ENCODE peak calls at places on chromosome 12, in six cellular contexts. G is lower lobe of right lung, M is neural progenitor cell, H is brain microvascular endothelial cell, J is esophagus squamous epithelium, R is choroid plexus epithelial cell. I is an unnamed sample.

GRCh38 chr12:50725011-50725899 is 38.6 kb upstream of the ATF1 start:
- DNase-seq in H (no peak), G (no peak), M (no peak), J (no peak), R (peak), I (peak)

GRCh38 chr12:92546826-92547348 is 155.9 kb upstream of the PLEKHG7 start:
- DNase-seq in J (no peak), G (no peak), H (no peak), R (no peak), M (no peak), I (no peak)

GRCh38 chr12:63922446-63922845 is 77.9 kb downstream of the SRGAP1 start:
- DNase-seq in G (no peak), M (no peak), H (peak), R (peak), J (no peak), I (peak)

GRCh38 chr12:117047810-117048584 is 51.2 kb downstream of the TESC start:
- DNase-seq in G (no peak), R (peak), H (peak), J (no peak), M (no peak), I (no peak)

GRCh38 chr12:113172185-113172584 is 13.1 kb downstream of the DDX54 start:
- DNase-seq in H (no peak), M (no peak), R (no peak), J (no peak), G (no peak), I (no peak)

GRCh38 chr12:54014315-54015209 is 5.8 kb downstream of the HOXC8 start:
- DNase-seq in R (no peak), G (no peak), J (no peak), H (no peak), M (no peak), I (no peak)

GRCh38 chr12:33649992-33650391 is 210.4 kb upstream of the SYT10 start:
- DNase-seq in H (no peak), M (no peak), J (no peak), G (no peak), R (no peak), I (no peak)

GRCh38 chr12:89085421-89085820 is 266.9 kb downstream of the DUSP6 start:
- DNase-seq in G (no peak), R (no peak), J (no peak), M (no peak), H (peak), I (no peak)

GRCh38 chr12:132476421-132476820 is 13.5 kb upstream of the FBRSL1 start:
- DNase-seq in G (no peak), R (no peak), J (no peak), M (no peak), H (no peak), I (no peak)

GRCh38 chr12:41188058-41188840 is at the start of gene PDZRN4:
- DNase-seq in J (no peak), R (no peak), H (no peak), G (peak), M (peak), I (no peak)

GRCh38 chr12:28172434-28173030 is 17.7 kb upstream of the CCDC91 start:
- DNase-seq in J (no peak), G (no peak), M (peak), H (peak), R (peak), I (no peak)

GRCh38 chr12:59041241-59042121 is 121.2 kb upstream of the LRIG3 start:
- DNase-seq in H (peak), R (peak), G (no peak), M (no peak), J (no peak), I (peak)

GRCh38 chr12:45634273-45634917 is 95.1 kb upstream of the ARID2 start:
- DNase-seq in H (no peak), G (no peak), J (no peak), M (peak), R (no peak), I (no peak)

GRCh38 chr12:108784270-108784669 is 53.0 kb upstream of the CORO1C start:
- DNase-seq in G (peak), R (peak), H (no peak), J (no peak), M (peak), I (no peak)

GRCh38 chr12:104747956-104748355 is 210.1 kb downstream of the SLC41A2 start:
- DNase-seq in M (no peak), J (no peak), G (no peak), R (no peak), H (no peak), I (no peak)

GRCh38 chr12:67943295-67943892 is 45.9 kb upstream of the IFNG-AS1 start:
- DNase-seq in G (no peak), H (peak), R (peak), J (no peak), M (peak), I (peak)

GRCh38 chr12:12376636-12377448 is 20.0 kb downstream of the BORCS5 start:
- DNase-seq in R (peak), H (peak), M (peak), G (no peak), J (no peak), I (no peak)

GRCh38 chr12:100859063-100859627 is 64.6 kb downstream of the ANO4 start:
- DNase-seq in M (no peak), R (no peak), H (no peak), G (no peak), J (no peak), I (no peak)

GRCh38 chr12:27048822-27049752 is 26.7 kb downstream of the MED21 start:
- DNase-seq in G (no peak), H (peak), M (no peak), R (peak), J (no peak), I (no peak)

GRCh38 chr12:80044694-80045046 is 54.7 kb upstream of the OTOGL start:
- DNase-seq in G (no peak), R (peak), J (no peak), H (peak), M (no peak), I (peak)

GRCh38 chr12:52428121-52428520 is 6.0 kb downstream of the KRT75 start:
- DNase-seq in G (no peak), H (no peak), M (no peak), J (no peak), R (no peak), I (no peak)

GRCh38 chr12:52398176-52398575 is 8.0 kb downstream of the KRT82 start:
- DNase-seq in H (no peak), J (no peak), G (no peak), M (no peak), R (no peak), I (no peak)

GRCh38 chr12:64413884-64414283 is 9.7 kb downstream of the XPOT start:
- DNase-seq in R (no peak), H (no peak), J (no peak), G (no peak), M (no peak), I (no peak)

GRCh38 chr12:39402922-39403321 is 40.0 kb downstream of the KIF21A start:
- DNase-seq in G (no peak), M (no peak), J (no peak), H (no peak), R (no peak), I (no peak)

GRCh38 chr12:5437657-5438056 is 5.7 kb downstream of the NTF3 start:
- DNase-seq in J (no peak), R (no peak), G (no peak), H (no peak), M (no peak), I (no peak)

GRCh38 chr12:103955811-103956514 is 9.7 kb upstream of the TDG start:
- DNase-seq in G (no peak), J (no peak), M (peak), H (no peak), R (peak), I (no peak)

GRCh38 chr12:110424237-110424636 is 20.7 kb upstream of the ANAPC7 start:
- DNase-seq in H (no peak), J (no peak), R (peak), G (no peak), M (peak), I (no peak)

GRCh38 chr12:25939606-25940005 is 18.9 kb upstream of the RASSF8 start:
- DNase-seq in H (no peak), J (no peak), M (no peak), R (no peak), G (no peak), I (no peak)

GRCh38 chr12:6608592-6609311 is 1.6 kb upstream of the CHD4 start:
- DNase-seq in J (no peak), H (no peak), M (no peak), G (no peak), R (no peak), I (no peak)

GRCh38 chr12:57430931-57431566 is at the start of gene R3HDM2:
- DNase-seq in R (peak), H (peak), G (peak), J (peak), M (peak), I (no peak)

GRCh38 chr12:57430117-57430930 is 519 bp downstream of the R3HDM2 start:
- DNase-seq in R (peak), M (no peak), G (peak), H (peak), J (no peak), I (no peak)

GRCh38 chr12:57435288-57435687 is 704 bp downstream of the INHBC start:
- DNase-seq in J (no peak), R (no peak), H (no peak), G (no peak), M (no peak), I (no peak)

GRCh38 chr12:57433370-57433769 is 1.2 kb upstream of the INHBC start:
- DNase-seq in J (no peak), H (no peak), R (no peak), G (no peak), M (no peak), I (no peak)

DNA sequence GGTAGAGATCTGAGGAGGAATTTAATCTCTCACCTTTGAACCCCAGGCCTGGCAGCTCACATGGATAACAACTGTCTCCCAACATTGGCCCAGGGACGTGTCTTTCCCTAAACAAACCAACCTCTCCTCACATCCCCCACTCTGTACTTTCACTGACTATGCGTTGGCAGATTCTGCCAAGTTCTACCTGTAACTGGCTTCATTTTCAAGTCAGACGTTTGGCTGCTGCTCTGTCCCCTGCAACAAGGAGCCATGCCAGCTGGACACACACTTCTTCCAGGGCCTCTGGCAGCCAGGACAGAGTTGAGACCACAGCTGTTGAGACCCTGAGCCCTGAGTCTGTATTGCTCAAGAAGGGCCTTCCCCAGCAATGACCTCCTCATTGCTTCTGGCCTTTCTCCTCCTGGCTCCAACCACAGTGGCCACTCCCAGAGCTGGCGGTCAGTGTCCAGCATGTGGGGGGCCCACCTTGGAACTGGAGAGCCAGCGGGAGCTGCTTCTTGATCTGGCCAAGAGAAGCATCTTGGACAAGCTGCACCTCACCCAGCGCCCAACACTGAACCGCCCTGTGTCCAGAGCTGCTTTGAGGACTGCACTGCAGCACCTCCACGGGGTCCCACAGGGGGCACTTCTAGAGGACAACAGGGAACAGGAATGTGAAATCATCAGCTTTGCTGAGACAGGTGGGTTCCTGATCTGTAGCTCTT is at the start of gene INHBC:
- DNase-seq in R (peak), H (no peak), G (no peak), M (no peak), J (no peak), I (no peak)
- TF ChIP-seq CTCF in R (no peak), H (no peak), G (no peak), M (no peak), J (no peak), I (no peak)

GRCh38 chr12:61521258-61521657 is 738.9 kb upstream of the USP15 start:
- DNase-seq in G (no peak), R (no peak), J (no peak), M (peak), H (no peak), I (no peak)

GRCh38 chr12:61524851-61525250 is 735.4 kb upstream of the USP15 start:
- DNase-seq in M (no peak), R (no peak), H (no peak), J (no peak), G (no peak), I (no peak)

GRCh38 chr12:61525331-61525730 is 734.9 kb upstream of the USP15 start:
- DNase-seq in M (no peak), G (no peak), R (no peak), H (no peak), J (no peak), I (no peak)

DNA sequence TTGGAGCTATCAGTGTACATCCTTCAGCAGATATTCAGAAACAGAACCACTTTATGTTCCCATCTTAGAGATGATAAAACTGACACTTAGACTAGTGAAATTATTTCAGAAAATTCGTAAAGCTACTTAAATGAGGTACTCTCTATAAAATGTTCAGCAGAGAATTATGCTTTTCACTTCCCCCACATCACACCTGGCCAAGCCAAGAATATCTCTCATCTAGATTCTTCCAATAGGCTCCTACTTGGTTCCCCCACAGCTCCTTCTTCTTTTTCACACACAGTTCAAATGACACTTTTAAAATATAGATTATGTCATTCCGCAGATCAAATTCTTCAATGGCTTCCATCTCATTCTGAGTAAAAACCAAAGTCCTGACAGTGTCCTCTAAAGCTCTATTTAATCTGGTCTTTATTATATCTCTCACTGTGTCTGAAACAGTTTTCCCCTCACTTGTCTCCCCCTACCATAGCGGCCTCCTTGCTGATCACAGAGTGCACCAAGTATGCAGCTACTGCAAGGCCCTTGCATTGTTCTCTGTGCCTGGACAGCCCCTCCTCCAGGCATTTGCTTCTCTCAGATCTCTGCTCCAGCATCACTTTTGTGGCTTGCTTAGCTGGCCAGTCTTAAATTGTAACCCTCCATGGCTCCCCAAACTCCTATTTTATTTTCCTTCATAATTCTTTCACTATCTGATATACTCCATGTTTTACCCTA is 736.8 kb upstream of the USP15 start:
- DNase-seq in G (no peak), H (no peak), M (peak), J (no peak), R (no peak), I (no peak)
- H3K4me3 ChIP-seq in G (no peak), H (no peak), M (no peak), J (no peak), R (no peak), I (no peak)

GRCh38 chr12:121762269-121762668 is 31.2 kb downstream of the RHOF start:
- DNase-seq in R (peak), H (peak), J (no peak), M (no peak), G (no peak), I (no peak)
- TF ChIP-seq CTCF in R (no peak), H (no peak), J (no peak), M (no peak), G (no peak), I (no peak)

GRCh38 chr12:120225852-120226640 is 25.1 kb upstream of the RPLP0 start:
- DNase-seq in H (no peak), G (peak), R (no peak), J (no peak), M (no peak), I (no peak)

GRCh38 chr12:120225200-120225558 is 24.3 kb upstream of the RPLP0 start:
- DNase-seq in J (no peak), G (no peak), R (no peak), M (peak), H (no peak), I (no peak)

GRCh38 chr12:120222288-120222832 is 21.4 kb upstream of the RPLP0 start:
- DNase-seq in R (no peak), G (no peak), H (no peak), J (no peak), M (no peak), I (no peak)

GRCh38 chr12:120223458-120224303 is 22.8 kb upstream of the RPLP0 start:
- DNase-seq in R (no peak), G (no peak), J (no peak), H (no peak), M (no peak), I (no peak)

GRCh38 chr12:120224304-120225199 is 23.6 kb upstream of the RPLP0 start:
- DNase-seq in R (peak), M (no peak), G (peak), H (no peak), J (no peak), I (no peak)
- H3K4me3 ChIP-seq in R (no peak), M (no peak), G (peak), H (no peak), J (peak), I (no peak)

DNA sequence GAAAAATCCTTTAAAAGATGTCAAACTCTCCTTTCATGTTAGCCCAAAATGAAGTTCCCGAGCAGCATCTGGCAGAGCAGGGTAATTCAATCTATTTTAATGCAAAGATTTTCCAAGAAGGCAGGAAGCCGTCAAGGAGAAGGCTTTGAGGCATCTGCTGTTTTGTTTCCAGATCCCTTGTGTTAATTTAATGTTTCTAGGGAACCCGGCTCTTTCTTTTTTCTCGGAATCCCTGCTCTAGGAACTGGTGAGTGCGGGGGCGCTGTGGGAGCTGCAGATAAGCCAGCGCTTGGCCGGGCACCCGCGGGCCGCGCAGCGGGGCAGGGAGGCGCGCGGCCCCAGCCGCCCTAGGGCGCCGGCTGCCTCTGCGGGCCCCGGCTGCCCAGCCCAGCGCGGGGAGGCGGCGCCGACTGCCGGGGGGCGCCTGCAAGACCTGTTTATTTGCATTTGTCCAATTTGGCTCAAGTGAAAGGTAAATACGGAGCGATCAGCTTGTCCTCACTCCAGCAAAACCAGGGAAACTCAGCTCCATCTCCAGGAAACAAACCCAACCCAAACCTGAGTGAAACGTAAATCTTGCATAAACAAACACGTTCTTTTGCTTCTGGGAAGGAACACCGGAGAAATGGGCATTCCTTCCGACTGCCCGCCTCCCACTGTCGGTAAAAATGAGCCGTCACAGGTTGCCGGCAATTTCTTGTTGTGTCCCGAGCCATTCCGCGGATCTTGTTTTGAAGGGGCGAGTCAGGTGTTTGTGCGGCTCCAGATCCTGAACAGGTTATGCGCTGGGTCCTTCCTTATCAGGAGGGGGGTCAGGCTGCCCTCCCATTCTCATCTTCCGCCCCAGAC is 65.1 kb downstream of the CRADD start:
- DNase-seq in M (peak), H (peak), G (peak), R (peak), J (no peak), I (no peak)
- TF ChIP-seq CTCF in M (peak), H (peak), G (no peak), R (peak), J (peak), I (peak)

GRCh38 chr12:62717636-62718035 is 217.3 kb downstream of the PPM1H start:
- DNase-seq in G (no peak), J (no peak), H (no peak), M (peak), R (no peak), I (no peak)
- H3K4me3 ChIP-seq in G (no peak), J (no peak), H (no peak), M (no peak), R (no peak), I (no peak)

GRCh38 chr12:14618990-14619389 is 51.3 kb upstream of the PLBD1 start:
- DNase-seq in R (peak), M (peak), G (no peak), H (peak), J (no peak), I (no peak)
- TF ChIP-seq CTCF in R (peak), M (peak), G (peak), H (peak), J (peak), I (peak)

GRCh38 chr12:21438643-21439042 is 1.2 kb downstream of the PYROXD1 start:
- DNase-seq in R (no peak), M (no peak), H (no peak), G (no peak), J (no peak), I (no peak)
- H3K4me3 ChIP-seq in R (peak), M (peak), H (peak), G (peak), J (peak), I (peak)

I was measured in BJ.